ENCODE peak calls at places on chromosomes 11 and 22, in six cellular contexts. L, V, T, A, Z and O are unnamed samples.

GRCh38 chr11:100687630-100688395 is 725 bp downstream of the ARHGAP42 start:
- DNase-seq in L (peak; percentile 79), V (peak; percentile 70), T (peak; percentile 72), A (peak; percentile 65), Z (no peak), O (peak; percentile 46)

GRCh38 chr11:33478111-33478573 is 221.0 kb downstream of the HIPK3 start:
- DNase-seq in L (no peak), V (no peak), T (no peak), A (no peak), Z (no peak), O (no peak)

GRCh38 chr11:134482128-134482527 is 70.1 kb upstream of the B3GAT1 start:
- DNase-seq in L (no peak), V (peak; percentile 47), T (no peak), A (no peak), Z (no peak), O (no peak)

GRCh38 chr22:32607086-32607485 is 132.5 kb downstream of the FBXO7 start:
- DNase-seq in L (no peak), V (no peak), T (no peak), A (no peak), Z (no peak), O (no peak)

GRCh38 chr22:26748845-26749244 is 91.5 kb downstream of the MIAT start:
- DNase-seq in L (no peak), V (no peak), T (no peak), A (no peak), Z (no peak), O (no peak)

GRCh38 chr11:71580057-71581003 is 2.3 kb downstream of the KRTAP5-11 start:
- DNase-seq in L (peak; percentile 54), V (no peak), T (peak; percentile 77), A (peak; percentile 24), Z (no peak), O (no peak)

GRCh38 chr11:126061707-126062678 is 673 bp downstream of the CDON start:
- DNase-seq in L (peak; percentile 35), V (no peak), T (no peak), A (peak; percentile 64), Z (no peak), O (peak; percentile 73)

GRCh38 chr11:44781697-44782096 is 54.9 kb downstream of the TSPAN18 start:
- DNase-seq in L (no peak), V (no peak), T (no peak), A (no peak), Z (no peak), O (no peak)

GRCh38 chr11:45379162-45379863 is 93.2 kb upstream of the SYT13 start:
- DNase-seq in L (no peak), V (no peak), T (no peak), A (no peak), Z (no peak), O (no peak)

GRCh38 chr22:34971456-34971855 is 94.5 kb upstream of the ISX start:
- DNase-seq in L (no peak), V (no peak), T (no peak), A (no peak), Z (no peak), O (no peak)

GRCh38 chr22:27179161-27179560 is 521.8 kb downstream of the MIAT start:
- DNase-seq in L (no peak), V (no peak), T (no peak), A (no peak), Z (no peak), O (no peak)

GRCh38 chr11:105719073-105719846 is 109.4 kb downstream of the GRIA4 start:
- DNase-seq in L (peak; percentile 6), V (no peak), T (peak; percentile 85), A (no peak), Z (no peak), O (no peak)

GRCh38 chr11:30960387-30960992 is 374.3 kb upstream of the MPPED2 start:
- DNase-seq in L (no peak), V (no peak), T (peak; percentile 8), A (no peak), Z (no peak), O (no peak)

GRCh38 chr11:61670626-61671025 is 9.6 kb upstream of the DAGLA start:
- DNase-seq in L (no peak), V (no peak), T (no peak), A (no peak), Z (no peak), O (no peak)

GRCh38 chr11:92707173-92707619 is 262.3 kb upstream of the MTNR1B start:
- DNase-seq in L (peak; percentile 98), V (no peak), T (no peak), A (no peak), Z (no peak), O (no peak)

GRCh38 chr11:7670631-7671030 is 2.7 kb downstream of the CYB5R2 start:
- DNase-seq in L (peak; percentile 83), V (no peak), T (no peak), A (no peak), Z (no peak), O (no peak)

GRCh38 chr11:76667856-76668255 is 2.7 kb downstream of the LRRC32 start:
- DNase-seq in L (no peak), V (peak; percentile 38), T (no peak), A (no peak), Z (peak; percentile 35), O (peak; percentile 59)

GRCh38 chr11:133649059-133649458 is 116.8 kb upstream of the OPCML start:
- DNase-seq in L (no peak), V (no peak), T (no peak), A (no peak), Z (no peak), O (no peak)

GRCh38 chr11:104614117-104614716 is 284.0 kb downstream of the CASP12 start:
- DNase-seq in L (no peak), V (no peak), T (no peak), A (no peak), Z (no peak), O (no peak)

GRCh38 chr11:42012261-42012660 is 552.8 kb upstream of the LRRC4C start:
- DNase-seq in L (no peak), V (no peak), T (peak; percentile 9), A (no peak), Z (no peak), O (no peak)

GRCh38 chr22:46609175-46609690 is 11.0 kb upstream of the GRAMD4 start:
- DNase-seq in L (no peak), V (no peak), T (no peak), A (no peak), Z (no peak), O (no peak)

GRCh38 chr11:110564676-110565343 is 135.1 kb downstream of the FDX1 start:
- DNase-seq in L (no peak), V (no peak), T (no peak), A (no peak), Z (no peak), O (no peak)

GRCh38 chr11:132728026-132728425 is 804.3 kb downstream of the OPCML start:
- DNase-seq in L (no peak), V (no peak), T (no peak), A (no peak), Z (no peak), O (no peak)

GRCh38 chr11:6319879-6320410 is 356 bp downstream of the CAVIN3 start:
- DNase-seq in L (peak; percentile 94), V (peak; percentile 95), T (peak; percentile 91), A (peak; percentile 92), Z (peak; percentile 96), O (peak; percentile 95)

GRCh38 chr11:70506986-70507385 is 108.7 kb downstream of the CTTN start:
- DNase-seq in L (no peak), V (no peak), T (no peak), A (no peak), Z (peak; percentile 23), O (no peak)

GRCh38 chr11:70509476-70509875 is 111.1 kb downstream of the CTTN start:
- DNase-seq in L (no peak), V (peak; percentile 48), T (no peak), A (no peak), Z (peak; percentile 16), O (no peak)

GRCh38 chr11:70507466-70508230 is 109.3 kb downstream of the CTTN start:
- DNase-seq in L (no peak), V (peak; percentile 40), T (no peak), A (no peak), Z (peak; percentile 40), O (no peak)

GRCh38 chr11:70506658-70506970 is 108.3 kb downstream of the CTTN start:
- DNase-seq in L (no peak), V (no peak), T (no peak), A (no peak), Z (peak; percentile 15), O (no peak)

DNA sequence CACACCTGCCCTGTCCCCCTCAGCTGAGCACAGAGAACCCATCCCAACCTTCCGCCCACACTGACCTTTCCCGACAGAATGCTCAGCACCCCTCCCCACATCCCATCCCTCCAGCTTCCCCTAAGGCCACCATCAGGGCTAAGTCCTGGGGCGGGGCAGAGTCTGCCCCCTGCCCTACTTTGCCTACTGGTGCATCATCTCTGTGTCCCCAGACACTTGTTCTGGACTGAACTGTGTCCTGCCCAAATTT is 109.8 kb downstream of the CTTN start:
- DNase-seq in L (no peak), V (no peak), T (no peak), A (no peak), Z (peak; percentile 33), O (no peak)
- H3K27me3 ChIP-seq in L (no peaks in the 10 kb centered on the region), V (no peaks in the 10 kb centered on the region), T (no peaks in the 10 kb centered on the region), A (no peaks in the 10 kb centered on the region), Z (no peaks in the 10 kb centered on the region), O (peaks cover 24% of the 10 kb centered on the region)

DNA sequence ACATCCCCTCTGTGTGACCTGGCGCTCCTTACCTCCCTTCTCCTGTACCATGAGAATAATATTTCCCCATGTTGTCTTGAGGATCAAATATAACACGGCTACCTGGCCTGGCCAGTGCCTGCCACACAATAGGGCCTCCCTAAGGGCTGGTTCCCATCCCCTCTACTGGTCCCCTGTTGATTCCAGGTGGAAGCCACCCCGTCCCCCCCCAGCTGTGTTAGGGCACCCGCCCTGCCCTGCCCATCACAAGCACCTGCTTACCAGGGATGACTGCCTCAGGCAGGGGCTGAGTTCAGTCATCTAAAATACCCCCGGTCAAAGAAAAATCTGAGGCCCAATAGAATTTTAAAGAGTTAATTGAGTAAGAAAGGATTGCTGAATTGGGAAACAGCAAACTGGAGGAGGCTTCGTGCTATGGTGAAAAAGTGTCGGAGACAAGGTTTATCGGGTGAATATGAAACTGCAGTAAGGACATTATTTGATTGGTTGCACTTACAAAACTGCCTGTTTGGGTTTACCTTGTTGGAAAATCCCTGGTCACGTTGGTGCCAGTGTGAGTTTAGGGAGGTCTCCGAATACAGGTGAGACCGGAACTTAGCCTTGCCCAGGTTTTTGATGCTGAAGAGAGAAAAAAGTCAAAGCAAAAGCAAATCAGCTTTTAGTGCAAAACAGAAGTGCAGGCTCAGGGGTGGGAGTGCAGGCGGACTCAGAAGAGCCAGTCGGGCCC is 5.2 kb downstream of the APOL1 start:
- DNase-seq in L (no peak), V (no peak), T (no peak), A (no peak), Z (no peak), O (no peak)
- H3K4me3 ChIP-seq in L (no peak overlapping the region), V (no peak overlapping the region), T (no peak overlapping the region), A (no peak overlapping the region), Z (no peak overlapping the region), O (no peak overlapping the region)

GRCh38 chr11:120332822-120333716 is 3.1 kb upstream of the ARHGEF12 start:
- DNase-seq in L (peak; percentile 24), V (no peak), T (no peak), A (no peak), Z (no peak), O (no peak)
- H3K27me3 ChIP-seq in L (no peaks in the 10 kb centered on the region), V (no peaks in the 10 kb centered on the region), T (no peaks in the 10 kb centered on the region), A (no peaks in the 10 kb centered on the region), Z (no peaks in the 10 kb centered on the region), O (no peaks in the 10 kb centered on the region)

DNA sequence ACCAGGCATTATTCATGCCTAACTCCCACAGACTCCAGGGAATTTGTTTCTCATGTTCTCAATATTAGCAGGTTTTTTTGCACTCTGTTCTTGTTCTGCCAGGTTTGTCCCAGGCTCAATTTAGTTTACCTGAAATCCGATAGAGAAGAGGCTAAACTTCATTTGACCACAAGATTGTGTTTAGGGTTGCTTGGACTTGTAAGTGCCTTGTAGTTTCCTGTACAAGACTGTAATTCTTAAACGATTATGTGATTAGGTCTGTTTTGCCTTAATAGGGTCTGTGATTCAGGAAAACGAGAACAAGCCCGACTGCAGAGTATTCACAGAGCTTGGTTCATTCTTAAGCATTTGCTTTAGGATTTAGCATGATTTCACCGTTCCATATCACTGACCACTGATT is 1.8 kb downstream of the PRSS23 start:
- DNase-seq in L (peak; percentile 60), V (no peak), T (no peak), A (no peak), Z (no peak), O (no peak)
- H3K4me3 ChIP-seq in L (peak overlapping the region; percentile 71), V (peak overlapping the region; percentile 62), T (peak overlapping the region; percentile 84), A (peak overlapping the region; percentile 60), Z (peak overlapping the region; percentile 87), O (peak overlapping the region; percentile 94)